ENCODE peak calls at places on chromosome 17, in six cellular contexts. Y, D, P, F, Q and S are unnamed samples. For H3K9me3, the result is how much of the 10 kb centered on the place peaks cover.

GRCh38 chr17:48997103-48997826 is at the start of gene IGF2BP1:
- DNase-seq in D (no peak), Y (peak), Q (peak), F (peak), P (no peak), S (no peak)

GRCh38 chr17:70906808-70907207 is 737.5 kb downstream of the KCNJ2 start:
- DNase-seq in D (no peak), Q (peak), P (no peak), Y (peak), F (peak), S (no peak)

GRCh38 chr17:75307957-75308731 is 18.9 kb upstream of the SLC25A19 start:
- DNase-seq in P (no peak), Y (no peak), Q (no peak), F (no peak), D (no peak), S (no peak)

GRCh38 chr17:13569740-13570137 is 32.0 kb downstream of the HS3ST3A1 start:
- DNase-seq in D (no peak), F (no peak), Y (no peak), P (no peak), Q (no peak), S (no peak)

GRCh38 chr17:512926-513325 is 160.3 kb upstream of the RPH3AL start:
- DNase-seq in Y (no peak), F (no peak), D (peak), Q (peak), P (peak), S (no peak)

GRCh38 chr17:1553354-1554266 is 9.0 kb downstream of the PITPNA start:
- DNase-seq in Q (no peak), D (no peak), F (peak), P (no peak), Y (no peak), S (no peak)

GRCh38 chr17:65627892-65628622 is 66.6 kb upstream of the AXIN2 start:
- DNase-seq in F (no peak), D (peak), Q (peak), Y (no peak), P (peak), S (peak)

GRCh38 chr17:48023408-48024148 is 14.0 kb downstream of the COPZ2 start:
- DNase-seq in F (peak), D (peak), Y (peak), P (peak), Q (peak), S (no peak)

GRCh38 chr17:82315703-82316358 is 1.6 kb downstream of the CD7 start:
- DNase-seq in F (no peak), Y (peak), D (no peak), P (no peak), Q (no peak), S (no peak)

GRCh38 chr17:80198144-80198661 is 21.9 kb downstream of the SGSH start:
- DNase-seq in P (no peak), Q (no peak), Y (no peak), F (peak), D (no peak), S (no peak)

GRCh38 chr17:61294777-61295176 is 104.9 kb upstream of the TBX2 start:
- DNase-seq in Q (peak), D (peak), Y (peak), F (no peak), P (no peak), S (no peak)

GRCh38 chr17:29826045-29826692 is 103.9 kb downstream of the SSH2 start:
- DNase-seq in Y (no peak), D (no peak), F (no peak), Q (no peak), P (no peak), S (no peak)

GRCh38 chr17:28571255-28572122 is at the start of gene PIGS:
- DNase-seq in D (peak), P (peak), Q (peak), Y (peak), F (peak), S (peak)

GRCh38 chr17:83203073-83203471 is 123.7 kb downstream of the METRNL start:
- DNase-seq in Q (peak), D (peak), P (peak), Y (no peak), F (no peak), S (peak)

GRCh38 chr17:79126139-79126538 is 51.5 kb downstream of the ENGASE start:
- DNase-seq in F (no peak), Y (peak), D (no peak), Q (no peak), P (no peak), S (no peak)

GRCh38 chr17:17837966-17838962 is 1.5 kb upstream of the SREBF1 start:
- DNase-seq in Q (peak), P (no peak), F (no peak), Y (peak), D (peak), S (no peak)

GRCh38 chr17:45003877-45004276 is 35.8 kb upstream of the C1QL1 start:
- DNase-seq in F (no peak), P (no peak), Q (no peak), Y (peak), D (no peak), S (no peak)

GRCh38 chr17:17119533-17119932 is 77.3 kb downstream of the MPRIP start:
- DNase-seq in P (no peak), Q (peak), F (no peak), D (peak), Y (no peak), S (peak)

GRCh38 chr17:47905221-47905733 is 9.2 kb downstream of the SP2 start:
- DNase-seq in D (peak), P (peak), F (peak), Y (peak), Q (peak), S (peak)

GRCh38 chr17:74901353-74902145 is 8.1 kb upstream of the FADS6 start:
- DNase-seq in Q (no peak), F (no peak), D (no peak), P (no peak), Y (no peak), S (no peak)

GRCh38 chr17:17129466-17129865 is 76.7 kb downstream of the PLD6 start:
- DNase-seq in P (no peak), Q (no peak), D (peak), Y (no peak), F (no peak), S (no peak)

GRCh38 chr17:51059781-51060180 is 60.9 kb downstream of the SPAG9 start:
- DNase-seq in F (no peak), Q (peak), D (no peak), Y (no peak), P (no peak), S (no peak)

GRCh38 chr17:72387487-72387886 is 266.7 kb downstream of the SOX9 start:
- DNase-seq in Q (peak), P (no peak), Y (no peak), F (no peak), D (no peak), S (peak)

GRCh38 chr17:27569884-27570577 is 61.0 kb upstream of the LGALS9 start:
- DNase-seq in D (no peak), Q (no peak), Y (no peak), F (no peak), P (no peak), S (no peak)

GRCh38 chr17:35368086-35368824 is 5.2 kb downstream of the SLFN11 start:
- DNase-seq in D (no peak), P (no peak), Q (peak), Y (no peak), F (no peak), S (no peak)

GRCh38 chr17:79026345-79027273 is 2.6 kb downstream of the C1QTNF1 start:
- DNase-seq in Q (peak), F (no peak), D (peak), Y (no peak), P (peak), S (no peak)

GRCh38 chr17:82873521-82873920 is 33.7 kb upstream of the ZNF750 start:
- DNase-seq in D (no peak), F (no peak), P (no peak), Y (no peak), Q (no peak), S (no peak)

GRCh38 chr17:80991645-80992076 is at the start of gene CHMP6:
- DNase-seq in F (peak), Y (peak), Q (peak), D (peak), P (peak), S (peak)

GRCh38 chr17:59757881-59758385 is 50.5 kb downstream of the VMP1 start:
- DNase-seq in D (no peak), F (no peak), Y (no peak), Q (no peak), P (no peak), S (no peak)

GRCh38 chr17:81655378-81656117 is 794 bp downstream of the PDE6G start:
- DNase-seq in P (no peak), D (no peak), Q (no peak), F (no peak), Y (peak), S (no peak)

DNA sequence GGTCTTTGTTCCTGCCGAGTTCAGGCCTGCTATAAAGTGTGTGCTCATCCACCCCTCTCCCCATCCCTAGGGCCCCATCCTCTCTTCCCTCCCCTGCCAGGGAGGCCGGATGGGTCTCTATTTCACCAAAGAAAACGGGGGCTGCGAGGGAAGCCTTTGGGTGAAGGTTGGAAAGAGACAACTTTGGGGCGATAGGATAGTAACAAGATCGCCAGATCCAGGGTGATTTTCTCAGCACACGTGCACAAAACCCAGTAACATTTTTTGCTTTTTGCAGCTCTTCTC is 7.0 kb downstream of the CCR7 start:
- DNase-seq in F (no peak), Q (no peak), P (no peak), Y (no peak), D (no peak), S (no peak)
- H3K27ac ChIP-seq in F (no peak), Q (peak), P (peak), Y (no peak), D (no peak), S (no peak)

DNA sequence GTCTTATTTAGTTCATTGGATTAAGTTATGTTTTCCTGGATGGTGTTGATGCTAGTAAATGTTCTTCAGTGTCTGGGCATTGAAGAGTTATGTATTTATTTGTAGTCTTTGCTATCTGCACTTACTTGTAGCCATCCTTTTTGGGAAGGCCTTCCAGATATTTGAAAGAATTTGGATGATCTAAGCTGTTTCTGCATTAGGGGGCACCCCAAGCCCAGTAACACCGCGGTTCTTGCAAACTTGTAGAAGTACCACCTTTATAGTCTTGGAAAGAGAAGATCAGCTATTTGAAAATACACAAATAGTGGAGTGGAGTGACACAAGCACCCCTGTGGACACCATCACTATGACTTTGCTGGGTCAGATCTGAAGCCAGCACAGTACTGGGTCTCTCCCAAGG is 175.9 kb upstream of the KIF2B start:
- DNase-seq in Q (no peak), D (no peak), P (no peak), Y (no peak), F (no peak), S (no peak)
- H3K9me3 ChIP-seq in Q (under half), D (under half), P (under half), Y (under half), F (under half), S (under half)

GRCh38 chr17:57001541-57001940 is 23.6 kb downstream of the SCPEP1 start:
- DNase-seq in Y (no peak), Q (no peak), F (no peak), D (no peak), P (no peak), S (no peak)
- H3K27ac ChIP-seq in Y (no peak), Q (no peak), F (no peak), D (no peak), P (no peak), S (no peak)

DNA sequence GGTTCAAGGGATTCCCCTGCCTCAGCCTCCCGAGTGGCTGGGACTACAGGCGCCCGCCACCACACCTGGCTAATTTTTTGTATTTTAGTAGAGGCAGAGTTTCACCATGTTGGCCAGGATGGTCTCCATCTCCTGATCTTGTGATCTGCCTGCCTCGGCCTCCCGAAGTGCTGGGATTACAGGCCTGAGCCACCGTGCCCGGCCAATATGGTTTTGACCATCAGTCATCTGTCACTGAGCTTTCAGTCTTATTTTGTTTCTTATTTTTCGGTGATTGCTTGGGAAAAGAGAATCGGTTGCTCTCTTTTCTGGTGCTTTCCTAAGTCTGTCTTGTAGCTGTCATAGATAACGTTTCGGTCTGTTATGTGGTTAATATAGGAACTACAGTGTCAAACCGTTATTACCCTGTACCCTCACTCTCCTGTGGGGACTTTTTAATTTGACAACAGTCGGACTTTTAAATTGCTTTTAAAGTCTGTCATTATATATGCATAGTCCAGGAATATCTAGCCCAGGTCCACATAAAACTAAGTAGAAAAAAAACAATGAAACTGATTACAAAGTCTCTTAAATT is 453.4 kb downstream of the KCNJ18 start:
- DNase-seq in F (no peak), D (no peak), P (no peak), Q (no peak), Y (no peak), S (no peak)
- H3K9me3 ChIP-seq in F (under half), D (under half), P (under half), Q (under half), Y (under half), S (under half)

GRCh38 chr17:8248751-8249607 is at the start of gene PFAS:
- DNase-seq in P (peak), Q (peak), D (peak), Y (peak), F (peak), S (peak)

GRCh38 chr17:8244768-8245167 is 3.1 kb downstream of the CTC1 start:
- DNase-seq in F (no peak), P (no peak), Q (no peak), D (no peak), Y (no peak), S (no peak)

GRCh38 chr17:8249621-8250020 is 532 bp downstream of the PFAS start:
- DNase-seq in Q (no peak), D (no peak), Y (no peak), P (no peak), F (no peak), S (no peak)

GRCh38 chr17:8237886-8238285 is 10.0 kb downstream of the CTC1 start:
- DNase-seq in F (no peak), P (no peak), Y (no peak), Q (no peak), D (no peak), S (no peak)

DNA sequence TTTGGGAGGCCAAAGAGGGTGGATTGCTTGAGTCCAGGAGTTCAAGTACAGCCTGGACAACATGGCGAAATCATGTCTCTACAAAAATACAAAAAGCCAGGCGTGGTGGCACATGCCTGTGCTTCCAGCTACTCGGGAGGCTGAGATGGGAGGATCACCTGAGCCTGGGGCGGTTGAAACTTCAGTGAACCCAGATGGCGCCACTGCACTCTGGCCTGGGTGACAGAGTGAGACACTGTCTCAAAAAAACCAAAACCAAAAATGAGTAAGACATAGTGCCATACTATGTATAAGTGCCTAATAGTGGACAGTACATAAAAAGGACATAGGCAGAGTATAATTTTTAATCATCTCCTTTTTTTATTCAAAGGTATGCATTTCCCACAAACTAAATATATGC is 4.0 kb downstream of the CTC1 start:
- DNase-seq in P (no peak), Y (no peak), D (no peak), F (no peak), Q (no peak), S (no peak)
- H3K27ac ChIP-seq in P (no peak), Y (no peak), D (no peak), F (no peak), Q (no peak), S (no peak)

DNA sequence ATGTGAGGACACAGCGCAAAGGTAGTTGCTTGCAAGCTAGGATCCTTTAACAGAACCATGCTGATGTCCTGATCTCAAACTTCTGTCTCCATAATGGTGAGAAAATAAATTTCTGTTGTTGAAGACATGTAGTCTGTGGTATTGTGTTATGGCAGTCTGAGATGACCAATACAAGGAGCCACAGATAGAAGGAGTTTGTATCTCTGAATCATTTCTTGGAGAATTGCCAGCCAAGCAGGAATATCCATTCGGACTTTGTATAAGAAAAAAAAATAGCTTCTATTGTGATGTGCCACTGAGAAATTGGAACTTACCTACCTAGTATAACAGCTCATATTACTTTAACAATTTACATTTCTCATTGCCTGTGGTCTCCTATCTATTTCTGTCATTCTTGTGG is 447.6 kb upstream of the CA10 start:
- DNase-seq in F (no peak), Y (no peak), P (no peak), Q (no peak), D (peak), S (no peak)
- H3K9me3 ChIP-seq in F (under half), Y (under half), P (under half), Q (under half), D (under half), S (under half)

DNA sequence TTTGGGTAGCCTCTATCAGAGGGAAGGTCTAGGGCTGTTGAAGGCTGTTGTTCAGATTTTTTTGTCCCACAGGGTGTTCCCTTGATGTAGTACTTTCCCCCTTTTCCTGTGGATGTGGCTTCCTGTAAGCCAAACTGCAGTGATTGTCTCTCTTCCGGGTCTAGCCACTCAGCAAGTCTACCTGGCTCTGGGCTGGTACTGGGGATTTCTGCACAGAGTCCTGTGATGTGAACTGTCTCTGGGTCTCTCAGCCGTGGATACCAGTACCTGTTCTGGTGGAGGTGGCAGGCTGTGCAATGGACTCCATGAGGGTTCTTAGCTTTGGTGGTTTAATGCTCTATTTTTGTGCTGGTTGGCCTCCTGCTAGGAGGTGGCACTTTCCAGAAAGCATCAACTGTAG is 23.3 kb upstream of the CCR7 start:
- DNase-seq in P (no peak), Y (no peak), D (no peak), F (no peak), Q (no peak), S (no peak)
- H3K27ac ChIP-seq in P (no peak), Y (no peak), D (no peak), F (no peak), Q (no peak), S (no peak)

GRCh38 chr17:66957343-66957742 is 7.2 kb upstream of the CACNG4 start:
- DNase-seq in Q (no peak), D (no peak), Y (no peak), P (no peak), F (no peak), S (no peak)

GRCh38 chr17:66956941-66957340 is 7.6 kb upstream of the CACNG4 start:
- DNase-seq in F (no peak), P (no peak), D (no peak), Y (no peak), Q (no peak), S (no peak)

GRCh38 chr17:66957951-66958579 is 6.4 kb upstream of the CACNG4 start:
- DNase-seq in D (no peak), P (no peak), Y (peak), F (no peak), Q (peak), S (no peak)

GRCh38 chr17:66960623-66961022 is 3.9 kb upstream of the CACNG4 start:
- DNase-seq in Y (no peak), D (no peak), F (no peak), P (no peak), Q (no peak), S (no peak)

DNA sequence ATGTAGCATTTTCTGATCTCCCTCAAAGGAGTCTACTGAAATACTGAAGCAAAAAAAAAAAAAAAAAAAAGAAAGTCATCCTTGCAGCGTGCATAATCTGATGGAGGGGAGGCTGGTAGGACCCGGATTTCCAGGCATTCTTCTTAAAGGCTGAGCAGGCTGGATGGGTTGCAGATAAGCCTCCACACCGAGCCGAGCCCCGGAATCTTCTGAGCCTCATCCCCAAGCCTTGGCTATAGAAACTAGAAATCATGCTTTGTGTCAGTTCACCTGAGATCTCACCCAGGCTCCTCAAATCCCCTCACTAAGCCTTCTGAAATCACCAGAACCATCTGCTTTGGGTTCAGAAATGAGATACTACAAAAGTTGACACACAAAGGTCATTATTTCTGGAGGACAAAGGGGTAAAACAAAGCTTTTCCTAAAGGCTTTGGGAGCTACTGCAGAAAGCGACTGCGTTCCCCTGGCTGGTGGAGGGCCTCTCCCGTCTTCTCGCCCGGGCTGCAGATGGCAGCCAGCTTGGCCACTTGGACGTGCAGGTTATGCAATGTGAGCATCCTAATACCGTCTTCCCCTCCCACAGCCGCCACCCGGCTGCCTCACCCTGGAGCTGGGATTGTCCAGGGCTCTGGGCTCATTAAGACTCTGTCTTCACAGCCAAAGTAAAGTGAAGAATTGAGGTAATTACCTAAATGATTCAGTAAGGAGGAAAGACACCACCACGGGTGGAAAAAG is 4.7 kb upstream of the CACNG4 start:
- DNase-seq in D (no peak), Q (no peak), P (no peak), Y (peak), F (no peak), S (no peak)
- H3K9me3 ChIP-seq in D (under half), Q (under half), P (under half), Y (under half), F (under half), S (under half)